ENCODE peak calls at places on chromosomes 1 and 21, in seven cellular contexts. One of them, this sample, is unnamed.

GRCh38 chr1:155082301-155082940 is 3.8 kb downstream of the EFNA3 start:
- DNase-seq in HCT116: no peak
- DNase-seq in mammary epithelial cell: no peak
- DNase-seq in neural progenitor cell: peak; percentile 51
- DNase-seq in fibroblast of lung: no peak
- DNase-seq in GM23248: peak; percentile 40
- DNase-seq in PC-3: no peak
- DNase-seq in this sample: no peak

GRCh38 chr1:111406325-111406768 is 21.2 kb downstream of the OVGP1 start:
- DNase-seq in HCT116: no peak
- DNase-seq in mammary epithelial cell: peak; percentile 58
- DNase-seq in neural progenitor cell: no peak
- DNase-seq in fibroblast of lung: no peak
- DNase-seq in GM23248: peak; percentile 23
- DNase-seq in PC-3: peak; percentile 59
- DNase-seq in this sample: peak; percentile 42

GRCh38 chr1:153260473-153260979 is 1.0 kb downstream of the LORICRIN start:
- DNase-seq in HCT116: no peak
- DNase-seq in mammary epithelial cell: no peak
- DNase-seq in neural progenitor cell: no peak
- DNase-seq in fibroblast of lung: no peak
- DNase-seq in GM23248: peak; percentile 25
- DNase-seq in PC-3: no peak
- DNase-seq in this sample: no peak

GRCh38 chr1:164664127-164664526 is 105.1 kb downstream of the PBX1 start:
- DNase-seq in HCT116: no peak
- DNase-seq in mammary epithelial cell: no peak
- DNase-seq in neural progenitor cell: no peak
- DNase-seq in fibroblast of lung: no peak
- DNase-seq in GM23248: no peak
- DNase-seq in PC-3: no peak
- DNase-seq in this sample: no peak

GRCh38 chr1:12433323-12434053 is 184.5 kb downstream of the DHRS3 start:
- DNase-seq in HCT116: peak; percentile 22
- DNase-seq in mammary epithelial cell: no peak
- DNase-seq in neural progenitor cell: peak; percentile 72
- DNase-seq in fibroblast of lung: peak; percentile 68
- DNase-seq in GM23248: no peak
- DNase-seq in PC-3: peak; percentile 3
- DNase-seq in this sample: no peak

GRCh38 chr1:85705940-85706339 is 2.3 kb downstream of the ZNHIT6 start:
- DNase-seq in HCT116: no peak
- DNase-seq in mammary epithelial cell: no peak
- DNase-seq in neural progenitor cell: no peak
- DNase-seq in fibroblast of lung: no peak
- DNase-seq in GM23248: no peak
- DNase-seq in PC-3: no peak
- DNase-seq in this sample: no peak

GRCh38 chr1:184838374-184838995 is 83.8 kb upstream of the EDEM3 start:
- DNase-seq in HCT116: no peak
- DNase-seq in mammary epithelial cell: peak; percentile 95
- DNase-seq in neural progenitor cell: no peak
- DNase-seq in fibroblast of lung: peak; percentile 90
- DNase-seq in GM23248: peak; percentile 99
- DNase-seq in PC-3: peak; percentile 80
- DNase-seq in this sample: peak; percentile 51

GRCh38 chr1:43452789-43453441 is 816 bp downstream of the HYI start:
- DNase-seq in HCT116: no peak
- DNase-seq in mammary epithelial cell: no peak
- DNase-seq in neural progenitor cell: peak; percentile 51
- DNase-seq in fibroblast of lung: peak; percentile 56
- DNase-seq in GM23248: peak; percentile 64
- DNase-seq in PC-3: peak; percentile 40
- DNase-seq in this sample: no peak

GRCh38 chr1:68141079-68141800 is 90.8 kb upstream of the DIRAS3 start:
- DNase-seq in HCT116: no peak
- DNase-seq in mammary epithelial cell: peak; percentile 26
- DNase-seq in neural progenitor cell: peak; percentile 52
- DNase-seq in fibroblast of lung: peak; percentile 47
- DNase-seq in GM23248: peak; percentile 34
- DNase-seq in PC-3: no peak
- DNase-seq in this sample: no peak

GRCh38 chr1:212463565-212464270 is 31.0 kb downstream of the NENF start:
- DNase-seq in HCT116: no peak
- DNase-seq in mammary epithelial cell: no peak
- DNase-seq in neural progenitor cell: no peak
- DNase-seq in fibroblast of lung: no peak
- DNase-seq in GM23248: no peak
- DNase-seq in PC-3: no peak
- DNase-seq in this sample: no peak

GRCh38 chr1:212628056-212628455 is 19.5 kb downstream of the ATF3 start:
- DNase-seq in HCT116: no peak
- DNase-seq in mammary epithelial cell: no peak
- DNase-seq in neural progenitor cell: no peak
- DNase-seq in fibroblast of lung: no peak
- DNase-seq in GM23248: no peak
- DNase-seq in PC-3: no peak
- DNase-seq in this sample: no peak

GRCh38 chr21:41786521-41786987 is 19.7 kb upstream of the RIPK4 start:
- DNase-seq in HCT116: no peak
- DNase-seq in mammary epithelial cell: peak; percentile 99
- DNase-seq in neural progenitor cell: no peak
- DNase-seq in fibroblast of lung: no peak
- DNase-seq in GM23248: peak; percentile 93
- DNase-seq in PC-3: peak; percentile 99
- DNase-seq in this sample: peak; percentile 99

GRCh38 chr1:205324781-205325180 is 3.2 kb upstream of the NUAK2 start:
- DNase-seq in HCT116: no peak
- DNase-seq in mammary epithelial cell: no peak
- DNase-seq in neural progenitor cell: peak; percentile 43
- DNase-seq in fibroblast of lung: no peak
- DNase-seq in GM23248: peak; percentile 4
- DNase-seq in PC-3: no peak
- DNase-seq in this sample: no peak

GRCh38 chr1:21244986-21245687 is 45.1 kb downstream of the ECE1 start:
- DNase-seq in HCT116: no peak
- DNase-seq in mammary epithelial cell: no peak
- DNase-seq in neural progenitor cell: peak; percentile 33
- DNase-seq in fibroblast of lung: no peak
- DNase-seq in GM23248: no peak
- DNase-seq in PC-3: no peak
- DNase-seq in this sample: no peak

GRCh38 chr1:68291763-68292384 is 59.6 kb upstream of the WLS start:
- DNase-seq in HCT116: no peak
- DNase-seq in mammary epithelial cell: no peak
- DNase-seq in neural progenitor cell: no peak
- DNase-seq in fibroblast of lung: peak; percentile 19
- DNase-seq in GM23248: peak; percentile 38
- DNase-seq in PC-3: no peak
- DNase-seq in this sample: no peak

GRCh38 chr1:17545354-17545753 is 5.9 kb downstream of the ARHGEF10L start:
- DNase-seq in HCT116: no peak
- DNase-seq in mammary epithelial cell: peak; percentile 43
- DNase-seq in neural progenitor cell: no peak
- DNase-seq in fibroblast of lung: peak; percentile 72
- DNase-seq in GM23248: peak; percentile 86
- DNase-seq in PC-3: peak; percentile 65
- DNase-seq in this sample: no peak

GRCh38 chr1:160370561-160371345 is 3.9 kb downstream of the NHLH1 start:
- DNase-seq in HCT116: no peak
- DNase-seq in mammary epithelial cell: no peak
- DNase-seq in neural progenitor cell: no peak
- DNase-seq in fibroblast of lung: no peak
- DNase-seq in GM23248: no peak
- DNase-seq in PC-3: no peak
- DNase-seq in this sample: no peak

GRCh38 chr1:27605796-27606707 is 2.1 kb upstream of the AHDC1 start:
- DNase-seq in HCT116: peak; percentile 51
- DNase-seq in mammary epithelial cell: peak; percentile 32
- DNase-seq in neural progenitor cell: peak; percentile 88
- DNase-seq in fibroblast of lung: peak; percentile 69
- DNase-seq in GM23248: peak; percentile 76
- DNase-seq in PC-3: peak; percentile 69
- DNase-seq in this sample: peak; percentile 33

GRCh38 chr1:86441581-86441980 is 17.6 kb downstream of the CLCA2 start:
- DNase-seq in HCT116: no peak
- DNase-seq in mammary epithelial cell: no peak
- DNase-seq in neural progenitor cell: no peak
- DNase-seq in fibroblast of lung: no peak
- DNase-seq in GM23248: no peak
- DNase-seq in PC-3: no peak
- DNase-seq in this sample: no peak

GRCh38 chr1:113678159-113678469 is 81.2 kb downstream of the PHTF1 start:
- DNase-seq in HCT116: no peak
- DNase-seq in mammary epithelial cell: no peak
- DNase-seq in neural progenitor cell: no peak
- DNase-seq in fibroblast of lung: no peak
- DNase-seq in GM23248: no peak
- DNase-seq in PC-3: no peak
- DNase-seq in this sample: no peak

GRCh38 chr21:42526379-42526727 is 12.7 kb downstream of the SLC37A1 start:
- DNase-seq in HCT116: no peak
- DNase-seq in mammary epithelial cell: no peak
- DNase-seq in neural progenitor cell: no peak
- DNase-seq in fibroblast of lung: no peak
- DNase-seq in GM23248: no peak
- DNase-seq in PC-3: no peak
- DNase-seq in this sample: no peak

GRCh38 chr1:67162954-67163353 is 3.3 kb upstream of the IL23R start:
- DNase-seq in HCT116: peak; percentile 61
- DNase-seq in mammary epithelial cell: peak; percentile 98
- DNase-seq in neural progenitor cell: no peak
- DNase-seq in fibroblast of lung: no peak
- DNase-seq in GM23248: peak; percentile 47
- DNase-seq in PC-3: peak; percentile 97
- DNase-seq in this sample: peak; percentile 92

GRCh38 chr1:67647036-67647798 is 37.8 kb upstream of the GADD45A start:
- DNase-seq in HCT116: no peak
- DNase-seq in mammary epithelial cell: no peak
- DNase-seq in neural progenitor cell: no peak
- DNase-seq in fibroblast of lung: peak; percentile 47
- DNase-seq in GM23248: peak; percentile 19
- DNase-seq in PC-3: peak; percentile 88
- DNase-seq in this sample: no peak

GRCh38 chr1:109399326-109399957 is 1.7 kb upstream of the SORT1 start:
- DNase-seq in HCT116: peak; percentile 56
- DNase-seq in mammary epithelial cell: peak; percentile 52
- DNase-seq in neural progenitor cell: peak; percentile 65
- DNase-seq in fibroblast of lung: peak; percentile 73
- DNase-seq in GM23248: peak; percentile 51
- DNase-seq in PC-3: peak; percentile 88
- DNase-seq in this sample: no peak

GRCh38 chr1:94247146-94248094 is 10.0 kb upstream of the ARHGAP29 start:
- DNase-seq in HCT116: peak; percentile 67
- DNase-seq in mammary epithelial cell: peak; percentile 76
- DNase-seq in neural progenitor cell: peak; percentile 96
- DNase-seq in fibroblast of lung: peak; percentile 30
- DNase-seq in GM23248: peak; percentile 79
- DNase-seq in PC-3: peak; percentile 92
- DNase-seq in this sample: peak; percentile 93

GRCh38 chr1:220067246-220068204 is 21.2 kb upstream of the EPRS1 start:
- DNase-seq in HCT116: no peak
- DNase-seq in mammary epithelial cell: peak; percentile 41
- DNase-seq in neural progenitor cell: no peak
- DNase-seq in fibroblast of lung: peak; percentile 8
- DNase-seq in GM23248: peak; percentile 38
- DNase-seq in PC-3: peak; percentile 96
- DNase-seq in this sample: no peak

GRCh38 chr1:156858959-156859522 is at the start of gene INSRR:
- DNase-seq in HCT116: no peak
- DNase-seq in mammary epithelial cell: no peak
- DNase-seq in neural progenitor cell: peak; percentile 61
- DNase-seq in fibroblast of lung: no peak
- DNase-seq in GM23248: peak; percentile 32
- DNase-seq in PC-3: no peak
- DNase-seq in this sample: no peak
- TF ChIP-seq EZH2 in HCT116: no peak
- TF ChIP-seq EZH2 in mammary epithelial cell: no peak
- TF ChIP-seq EZH2 in neural progenitor cell: peak; percentile 70
- TF ChIP-seq EZH2 in fibroblast of lung: peak; percentile 47
- TF ChIP-seq EZH2 in GM23248: no peak
- TF ChIP-seq EZH2 in PC-3: peak; percentile 64
- TF ChIP-seq EZH2 in this sample: no peak

GRCh38 chr1:53065391-53065790 is 3.4 kb downstream of the PODN start:
- DNase-seq in HCT116: no peak
- DNase-seq in mammary epithelial cell: no peak
- DNase-seq in neural progenitor cell: no peak
- DNase-seq in fibroblast of lung: no peak
- DNase-seq in GM23248: no peak
- DNase-seq in PC-3: no peak
- DNase-seq in this sample: no peak

GRCh38 chr1:53062731-53063591 is 948 bp downstream of the PODN start:
- DNase-seq in HCT116: no peak
- DNase-seq in mammary epithelial cell: no peak
- DNase-seq in neural progenitor cell: peak; percentile 59
- DNase-seq in fibroblast of lung: no peak
- DNase-seq in GM23248: peak; percentile 45
- DNase-seq in PC-3: no peak
- DNase-seq in this sample: no peak

GRCh38 chr1:53061859-53062714 is at the start of gene PODN:
- DNase-seq in HCT116: no peak
- DNase-seq in mammary epithelial cell: no peak
- DNase-seq in neural progenitor cell: peak; percentile 64
- DNase-seq in fibroblast of lung: peak; percentile 40
- DNase-seq in GM23248: peak; percentile 75
- DNase-seq in PC-3: no peak
- DNase-seq in this sample: no peak

GRCh38 chr1:53066433-53066832 is 4.4 kb downstream of the PODN start:
- DNase-seq in HCT116: no peak
- DNase-seq in mammary epithelial cell: no peak
- DNase-seq in neural progenitor cell: no peak
- DNase-seq in fibroblast of lung: peak; percentile 69
- DNase-seq in GM23248: no peak
- DNase-seq in PC-3: no peak
- DNase-seq in this sample: no peak

GRCh38 chr1:53063744-53064515 is 1.9 kb downstream of the PODN start:
- DNase-seq in HCT116: no peak
- DNase-seq in mammary epithelial cell: no peak
- DNase-seq in neural progenitor cell: no peak
- DNase-seq in fibroblast of lung: no peak
- DNase-seq in GM23248: no peak
- DNase-seq in PC-3: no peak
- DNase-seq in this sample: no peak
- H3K4me3 ChIP-seq in HCT116: no peak overlapping the region
- H3K4me3 ChIP-seq in mammary epithelial cell: no peak overlapping the region
- H3K4me3 ChIP-seq in neural progenitor cell: no peak overlapping the region
- H3K4me3 ChIP-seq in fibroblast of lung: no peak overlapping the region
- H3K4me3 ChIP-seq in GM23248: no peak overlapping the region
- H3K4me3 ChIP-seq in PC-3: no peak overlapping the region
- H3K4me3 ChIP-seq in this sample: no peak overlapping the region

GRCh38 chr1:147292635-147293251 is 50.3 kb downstream of the CHD1L start:
- DNase-seq in HCT116: no peak
- DNase-seq in mammary epithelial cell: peak; percentile 82
- DNase-seq in neural progenitor cell: no peak
- DNase-seq in fibroblast of lung: peak; percentile 93
- DNase-seq in GM23248: peak; percentile 98
- DNase-seq in PC-3: peak; percentile 81
- DNase-seq in this sample: no peak
- H3K36me3 ChIP-seq in HCT116: peaks cover 83% of the 10 kb centered on the region
- H3K36me3 ChIP-seq in mammary epithelial cell: peaks cover 32% of the 10 kb centered on the region
- H3K36me3 ChIP-seq in neural progenitor cell: peaks cover 32% of the 10 kb centered on the region
- H3K36me3 ChIP-seq in fibroblast of lung: no peaks in the 10 kb centered on the region
- H3K36me3 ChIP-seq in GM23248: peaks cover 41% of the 10 kb centered on the region
- H3K36me3 ChIP-seq in PC-3: peaks cover 93% of the 10 kb centered on the region
- H3K36me3 ChIP-seq in this sample: peaks cover 29% of the 10 kb centered on the region

GRCh38 chr1:200042437-200043329 is 15.2 kb downstream of the NR5A2 start:
- DNase-seq in HCT116: no peak
- DNase-seq in mammary epithelial cell: no peak
- DNase-seq in neural progenitor cell: peak; percentile 61
- DNase-seq in fibroblast of lung: no peak
- DNase-seq in GM23248: peak; percentile 41
- DNase-seq in PC-3: no peak
- DNase-seq in this sample: no peak
- TF ChIP-seq EZH2 in HCT116: no peak
- TF ChIP-seq EZH2 in mammary epithelial cell: peak; percentile 68
- TF ChIP-seq EZH2 in neural progenitor cell: peak; percentile 94
- TF ChIP-seq EZH2 in fibroblast of lung: peak; percentile 92
- TF ChIP-seq EZH2 in GM23248: peak; percentile 100
- TF ChIP-seq EZH2 in PC-3: no peak
- TF ChIP-seq EZH2 in this sample: no peak

This sample was measured in PC-9.